ENCODE peak calls at places on chromosomes 16 and 17, in five cellular contexts. Z is type B pancreatic cell, O is cardiac fibroblast, R is thoracic aorta, B is adrenal gland. M is an unnamed sample.

GRCh38 chr16:5176505-5176904 is 78.9 kb upstream of the EEF2KMT start:
- DNase-seq in O (no peak), B (no peak), R (no peak), Z (no peak), M (no peak)

GRCh38 chr17:63196772-63197335 is 230.8 kb downstream of the TANC2 start:
- DNase-seq in R (no peak), O (no peak), B (no peak), Z (no peak), M (no peak)

GRCh38 chr16:57413301-57413730 is 8.7 kb downstream of the CCL17 start:
- DNase-seq in B (no peak), R (no peak), O (no peak), Z (no peak), M (no peak)

GRCh38 chr16:69225136-69225535 is 38.2 kb downstream of the SNTB2 start:
- DNase-seq in B (no peak), R (no peak), Z (no peak), O (no peak), M (no peak)

GRCh38 chr17:77769215-77769614 is 189.3 kb upstream of the TNRC6C start:
- DNase-seq in Z (no peak), B (no peak), R (no peak), O (no peak), M (no peak)

GRCh38 chr16:75250809-75251279 is 580 bp downstream of the BCAR1 start:
- DNase-seq in R (no peak), B (peak; percentile 58), O (peak; percentile 41), Z (no peak), M (no peak)

GRCh38 chr17:44575408-44575807 is 18.1 kb downstream of the FZD2 start:
- DNase-seq in B (no peak), O (no peak), Z (no peak), R (no peak), M (no peak)

GRCh38 chr16:13421726-13422125 is 498.2 kb upstream of the ERCC4 start:
- DNase-seq in R (no peak), O (no peak), Z (no peak), B (no peak), M (no peak)

GRCh38 chr17:58303981-58304734 is 23.4 kb upstream of the MPO start:
- DNase-seq in Z (peak; percentile 69), O (peak; percentile 39), R (no peak), B (peak; percentile 61), M (peak; percentile 86)

GRCh38 chr17:16281351-16281750 is 64.3 kb downstream of the PIGL start:
- DNase-seq in R (no peak), B (no peak), O (peak; percentile 45), Z (no peak), M (no peak)

GRCh38 chr16:27450836-27451341 is 48.9 kb downstream of the IL21R start:
- DNase-seq in O (peak; percentile 53), R (no peak), Z (no peak), B (no peak), M (no peak)

GRCh38 chr16:1902547-1903219 is 15.5 kb downstream of the HS3ST6 start:
- DNase-seq in Z (no peak), O (no peak), B (no peak), R (no peak), M (no peak)

GRCh38 chr16:13471478-13471877 is 448.5 kb upstream of the ERCC4 start:
- DNase-seq in B (no peak), R (no peak), Z (no peak), O (no peak), M (no peak)

GRCh38 chr16:24837969-24838368 is 7.8 kb upstream of the SLC5A11 start:
- DNase-seq in O (no peak), Z (no peak), R (no peak), B (no peak), M (no peak)

GRCh38 chr16:24836836-24837235 is 8.9 kb upstream of the SLC5A11 start:
- DNase-seq in Z (no peak), B (no peak), R (no peak), O (no peak), M (no peak)

GRCh38 chr16:24838554-24839266 is 7.1 kb upstream of the SLC5A11 start:
- DNase-seq in Z (no peak), O (peak; percentile 75), B (peak; percentile 45), R (peak; percentile 19), M (no peak)

GRCh38 chr16:24833352-24833751 is 12.4 kb upstream of the SLC5A11 start:
- DNase-seq in O (no peak), Z (no peak), R (no peak), B (no peak), M (no peak)

GRCh38 chr16:24834459-24835335 is 11.1 kb upstream of the SLC5A11 start:
- DNase-seq in O (peak; percentile 58), B (no peak), Z (no peak), R (no peak), M (no peak)
- TF ChIP-seq CTCF in O (peak; percentile 80), B (peak; percentile 20), Z (peak; percentile 59), R (no peak), M (peak; percentile 35)

DNA sequence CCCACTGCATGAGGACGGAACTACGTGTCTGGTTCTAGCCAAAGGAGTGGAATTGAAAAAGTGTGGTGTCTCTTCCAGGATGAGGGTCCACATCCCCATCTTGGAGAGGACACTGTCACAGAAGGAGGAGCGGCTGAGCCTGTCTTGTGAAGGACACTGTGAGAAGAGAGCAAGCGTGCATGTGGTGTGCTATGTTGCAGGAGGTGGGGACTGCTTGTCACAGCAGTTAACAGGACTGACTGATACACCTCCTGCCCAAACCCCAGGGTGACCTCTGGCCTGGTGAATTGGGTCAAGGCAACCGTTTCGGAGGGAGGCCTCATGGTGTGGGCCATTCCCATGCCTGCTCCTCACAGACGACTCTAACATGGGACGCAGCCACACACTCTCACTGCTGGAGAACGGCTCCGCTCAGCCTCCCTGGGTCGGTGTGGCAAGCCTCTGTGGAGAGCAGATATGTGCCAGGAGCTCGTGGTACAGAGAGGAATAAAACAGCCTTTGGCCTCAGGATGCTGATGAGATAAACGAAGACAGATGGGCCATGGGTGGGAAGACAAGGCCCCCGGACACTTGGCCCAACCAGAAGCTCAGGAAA is 56.4 kb upstream of the RBFOX3 start:
- DNase-seq in B (no peak), R (no peak), Z (no peak), O (no peak), M (no peak)
- TF ChIP-seq CTCF in B (no peak), R (no peak), Z (no peak), O (no peak), M (no peak)

GRCh38 chr16:6349725-6350124 is 982.9 kb upstream of the RBFOX1 start:
- DNase-seq in Z (no peak), B (no peak), R (no peak), O (no peak), M (no peak)

GRCh38 chr16:6341993-6342392 is 990.7 kb upstream of the RBFOX1 start:
- DNase-seq in R (no peak), B (no peak), Z (no peak), O (no peak), M (no peak)

GRCh38 chr16:6343157-6343556 is 989.5 kb upstream of the RBFOX1 start:
- DNase-seq in Z (no peak), O (no peak), R (no peak), B (no peak), M (no peak)

DNA sequence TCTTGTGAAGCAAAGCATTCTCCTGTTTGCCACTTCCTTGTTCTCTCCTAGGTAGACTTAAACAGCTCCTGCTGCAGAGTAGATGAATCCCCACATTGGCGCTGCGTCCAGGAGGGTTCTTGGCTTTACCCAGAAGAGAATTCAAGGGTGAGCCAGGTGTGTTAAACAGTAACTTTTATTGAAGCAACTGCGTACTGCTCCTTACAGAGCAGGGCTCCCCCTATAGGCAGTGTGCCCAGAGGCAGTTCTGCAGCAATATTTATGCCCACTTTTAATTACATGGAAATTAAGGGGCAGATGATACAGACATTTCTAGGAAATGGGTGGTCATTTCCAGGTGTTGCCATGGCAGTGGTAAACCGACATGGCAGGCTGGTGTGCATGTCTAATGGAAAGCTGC is 987.6 kb upstream of the RBFOX1 start:
- DNase-seq in O (no peak), Z (no peak), R (no peak), B (no peak), M (no peak)
- TF ChIP-seq CTCF in O (no peak), Z (peak; percentile 33), R (no peak), B (no peak), M (no peak)

DNA sequence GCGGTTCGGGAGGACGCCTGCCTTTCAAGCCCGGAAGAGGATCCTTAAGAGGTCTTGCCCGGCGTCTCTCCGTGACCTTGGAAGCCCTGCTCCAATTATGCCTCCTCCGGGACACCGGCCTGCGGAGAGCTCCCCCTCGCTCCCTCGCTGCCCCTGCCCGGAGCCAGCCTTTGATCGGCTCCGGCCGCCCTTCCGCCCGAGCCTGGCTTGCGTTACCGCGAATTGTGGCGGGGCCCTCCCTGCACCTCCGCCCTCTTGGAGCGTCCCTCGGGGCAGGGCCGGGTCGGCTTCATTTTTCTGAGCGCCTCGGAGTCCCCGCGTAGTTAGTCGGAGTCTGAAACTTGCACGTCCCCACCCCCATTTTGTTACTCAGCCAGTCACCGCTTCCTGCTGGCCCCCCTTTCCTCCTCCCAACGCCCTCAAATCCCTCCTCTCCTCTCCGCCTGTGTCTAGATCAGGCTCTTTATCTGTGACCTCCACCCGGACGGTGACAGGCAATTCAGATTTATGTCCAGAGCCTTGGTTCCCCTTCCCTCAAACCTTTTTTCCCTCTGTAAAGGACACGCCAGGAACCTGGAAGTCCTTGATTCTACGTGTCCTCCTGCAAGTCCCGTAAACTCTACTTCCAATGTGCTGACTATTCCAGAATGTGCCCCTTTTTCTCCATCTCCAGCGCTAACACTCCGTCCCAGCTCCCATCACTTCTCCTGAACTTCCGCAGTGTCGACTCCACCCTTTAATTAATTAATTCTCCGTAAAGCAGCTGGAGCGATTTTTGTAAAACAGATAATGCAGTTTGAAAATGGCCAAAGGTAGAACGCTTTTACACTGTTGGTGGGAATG is 569 bp upstream of the RABEP2 start:
- DNase-seq in Z (peak; percentile 90), B (peak; percentile 86), R (peak; percentile 31), O (peak; percentile 85), M (peak; percentile 95)
- TF ChIP-seq CTCF in Z (no peak), B (no peak), R (no peak), O (no peak), M (no peak)

GRCh38 chr16:82603784-82604411 is 22.9 kb upstream of the CDH13 start:
- DNase-seq in Z (no peak), O (peak; percentile 72), R (no peak), B (peak; percentile 47), M (no peak)
- TF ChIP-seq CTCF in Z (peak; percentile 77), O (peak; percentile 75), R (peak; percentile 76), B (peak; percentile 23), M (peak; percentile 45)

M was measured in esophagus muscularis mucosa.